ENCODE peak calls at places on chromosome X, in eight cellular contexts. W, U, H, T, F, P, G and M are unnamed samples.

GRCh38 chrX:96843566-96843965 is 40.1 kb upstream of the RPA4 start:
- DNase-seq in G (no peak), H (no peak), U (no peak), F (no peak), W (no peak), P (peak), T (no peak), M (peak)

GRCh38 chrX:15468036-15468435 is 25.1 kb downstream of the PIR start:
- DNase-seq in H (no peak), P (peak), U (peak), W (no peak), F (peak), T (no peak), G (no peak), M (peak)

GRCh38 chrX:136209016-136209738 is 42.0 kb downstream of the MAP7D3 start:
- DNase-seq in P (peak), F (no peak), W (no peak), U (peak), H (peak), G (no peak), T (peak), M (peak)

GRCh38 chrX:65750674-65751469 is 83.4 kb downstream of the MSN start:
- DNase-seq in W (no peak), P (no peak), T (no peak), U (no peak), F (no peak), H (peak), G (peak), M (no peak)

GRCh38 chrX:108426262-108426661 is 12.0 kb downstream of the COL4A6 start:
- DNase-seq in H (no peak), P (no peak), W (no peak), T (no peak), U (no peak), F (peak), G (no peak), M (no peak)

GRCh38 chrX:13684361-13684760 is 4.6 kb upstream of the RAB9A start:
- DNase-seq in T (no peak), G (no peak), P (peak), H (no peak), U (no peak), W (no peak), F (no peak), M (no peak)

GRCh38 chrX:107602694-107603239 is 25.5 kb upstream of the PRPS1 start:
- DNase-seq in H (no peak), W (no peak), G (no peak), T (no peak), U (no peak), F (no peak), P (no peak), M (no peak)

GRCh38 chrX:123408856-123409737 is 225.0 kb downstream of the GRIA3 start:
- DNase-seq in W (no peak), G (no peak), H (no peak), P (peak), T (no peak), U (peak), F (no peak), M (peak)

GRCh38 chrX:25131055-25131454 is 115.3 kb upstream of the ARX start:
- DNase-seq in W (no peak), P (peak), H (no peak), U (no peak), T (no peak), F (no peak), G (no peak), M (no peak)

GRCh38 chrX:39821011-39821708 is 276.6 kb downstream of the BCOR start:
- DNase-seq in U (no peak), F (peak), W (no peak), G (peak), H (no peak), T (no peak), P (peak), M (peak)

GRCh38 chrX:23926015-23926414 is 18.2 kb downstream of the CXorf58 start:
- DNase-seq in H (no peak), W (no peak), P (no peak), T (no peak), F (no peak), G (no peak), U (no peak), M (no peak)

GRCh38 chrX:1289535-1289934 is 20.9 kb downstream of the CSF2RA start:
- DNase-seq in U (no peak), H (no peak), F (no peak), G (no peak), W (no peak), P (no peak), T (no peak), M (no peak)

GRCh38 chrX:107117993-107118321 is 665 bp downstream of the RBM41 start:
- DNase-seq in H (no peak), F (no peak), U (no peak), W (no peak), G (no peak), T (no peak), P (peak), M (peak)

GRCh38 chrX:65643046-65643785 is 24.2 kb upstream of the MSN start:
- DNase-seq in W (no peak), P (peak), T (no peak), G (no peak), U (peak), F (no peak), H (no peak), M (peak)

GRCh38 chrX:40095588-40096394 is 2.0 kb downstream of the BCOR start:
- DNase-seq in G (no peak), T (no peak), F (no peak), H (peak), W (no peak), U (no peak), P (peak), M (peak)

GRCh38 chrX:119363391-119363790 is 35.7 kb upstream of the SLC25A43 start:
- DNase-seq in U (no peak), F (no peak), W (no peak), G (no peak), T (no peak), H (no peak), P (no peak), M (no peak)

GRCh38 chrX:153640736-153641574 is 6.0 kb upstream of the DUSP9 start:
- DNase-seq in W (no peak), T (no peak), F (no peak), U (no peak), P (no peak), H (peak), G (no peak), M (no peak)

GRCh38 chrX:49276671-49277519 is 7.3 kb downstream of the PPP1R3F start:
- DNase-seq in H (peak), T (no peak), P (no peak), G (no peak), F (no peak), U (no peak), W (no peak), M (no peak)

GRCh38 chrX:73930300-73930699 is 367.3 kb downstream of the CHIC1 start:
- DNase-seq in P (no peak), G (no peak), U (no peak), W (no peak), H (no peak), T (no peak), F (no peak), M (no peak)

GRCh38 chrX:75295641-75296040 is 21.8 kb downstream of the UPRT start:
- DNase-seq in T (no peak), F (no peak), W (no peak), H (no peak), G (no peak), U (no peak), P (no peak), M (no peak)

GRCh38 chrX:55489315-55490009 is at the start of gene USP51:
- DNase-seq in F (no peak), G (no peak), W (no peak), P (peak), H (peak), T (peak), U (no peak), M (peak)

GRCh38 chrX:33605997-33606396 is 394.6 kb upstream of the DMD start:
- DNase-seq in F (no peak), P (no peak), H (no peak), T (no peak), G (no peak), W (no peak), U (no peak), M (no peak)

GRCh38 chrX:72349190-72349589 is 43.5 kb upstream of the CITED1 start:
- DNase-seq in P (no peak), U (no peak), F (no peak), W (peak), G (no peak), H (no peak), T (no peak), M (no peak)

GRCh38 chrX:13092455-13092941 is 48.1 kb upstream of the FAM9C start:
- DNase-seq in G (peak), H (peak), T (no peak), W (peak), U (no peak), F (no peak), P (no peak), M (no peak)

GRCh38 chrX:154490021-154490413 is 412 bp downstream of the SLC10A3 start:
- DNase-seq in W (no peak), U (peak), G (peak), T (no peak), F (no peak), H (peak), P (peak), M (peak)

GRCh38 chrX:72094894-72095293 is 36.8 kb downstream of the RTL5 start:
- DNase-seq in T (no peak), F (peak), P (peak), U (no peak), W (peak), G (peak), H (peak), M (no peak)

GRCh38 chrX:153495362-153495751 is 577 bp downstream of the BGN start:
- DNase-seq in G (no peak), F (no peak), P (peak), T (peak), W (no peak), U (no peak), H (no peak), M (peak)

GRCh38 chrX:22396408-22396807 is 123.7 kb downstream of the CBLL2 start:
- DNase-seq in W (no peak), P (peak), G (no peak), F (no peak), T (no peak), U (no peak), H (no peak), M (no peak)

GRCh38 chrX:47177079-47177478 is 16.6 kb upstream of the UBA1 start:
- DNase-seq in W (no peak), H (peak), P (no peak), U (no peak), F (no peak), T (peak), G (no peak), M (no peak)

GRCh38 chrX:109782994-109783711 is 50.1 kb upstream of the ACSL4 start:
- DNase-seq in W (no peak), F (no peak), T (no peak), P (peak), U (no peak), G (no peak), H (no peak), M (no peak)

GRCh38 chrX:5632061-5632614 is 596.5 kb downstream of the NLGN4X start:
- DNase-seq in P (no peak), G (no peak), H (no peak), F (no peak), U (no peak), T (no peak), W (no peak), M (no peak)

GRCh38 chrX:139720979-139721378 is 13.0 kb upstream of the MCF2 start:
- DNase-seq in W (no peak), U (no peak), T (no peak), F (no peak), P (no peak), G (no peak), H (no peak), M (no peak)

GRCh38 chrX:69614896-69615295 is 1.0 kb upstream of the EDA start:
- DNase-seq in P (no peak), U (no peak), F (no peak), H (no peak), T (no peak), W (no peak), G (no peak), M (no peak)